ENCODE peak calls at places on chromosomes 2 and 18, in six cellular contexts. L is WERI-Rb-1, U is T-cell, B is left ventricle myocardium inferior, P is aorta, O is AG04449. E is an unnamed sample.
A peak's percentile ranks its signal among the peaks of the same experiment; 100 is the strongest.

GRCh38 chr18:3132700-3133099 is 87.1 kb downstream of the MYOM1 start:
- DNase-seq in U (no peak), B (no peak), P (no peak), L (no peak), O (no peak), E (no peak)

GRCh38 chr2:232444409-232445148 is 11.4 kb upstream of the ALPI start:
- DNase-seq in O (no peak), B (peak; percentile 17), L (peak; percentile 75), P (no peak), U (peak; percentile 46), E (peak; percentile 63)

GRCh38 chr2:140256080-140256479 is 1475.9 kb upstream of the NXPH2 start:
- DNase-seq in O (no peak), B (no peak), U (no peak), P (no peak), L (no peak), E (no peak)

GRCh38 chr2:226413498-226414130 is 386.0 kb downstream of the IRS1 start:
- DNase-seq in L (no peak), U (no peak), P (no peak), O (no peak), B (no peak), E (no peak)

GRCh38 chr2:71545572-71546274 is 92.4 kb downstream of the DYSF start:
- DNase-seq in B (peak; percentile 50), L (peak; percentile 81), P (peak; percentile 58), U (peak; percentile 24), O (no peak), E (peak; percentile 14)

GRCh38 chr2:219362524-219363164 is 25.1 kb downstream of the DNPEP start:
- DNase-seq in U (no peak), O (peak; percentile 91), P (peak; percentile 88), L (no peak), B (peak; percentile 61), E (no peak)

GRCh38 chr18:48031641-48032040 is 101.2 kb upstream of the SMAD2 start:
- DNase-seq in P (no peak), B (no peak), L (peak; percentile 10), O (no peak), U (no peak), E (no peak)

GRCh38 chr18:60624207-60624606 is 251.6 kb upstream of the MC4R start:
- DNase-seq in O (no peak), U (no peak), L (no peak), P (no peak), B (no peak), E (no peak)

GRCh38 chr18:6610436-6610835 is 119.1 kb upstream of the ARHGAP28 start:
- DNase-seq in O (no peak), B (no peak), L (no peak), P (no peak), U (no peak), E (no peak)

GRCh38 chr2:217751192-217751591 is 251.6 kb downstream of the TNS1 start:
- DNase-seq in P (no peak), B (no peak), L (no peak), U (no peak), O (no peak), E (no peak)

GRCh38 chr2:1563943-1564342 is 150.7 kb downstream of the TPO start:
- DNase-seq in B (no peak), U (no peak), L (no peak), O (no peak), P (no peak), E (no peak)

GRCh38 chr2:239599299-239599698 is 198.5 kb upstream of the HDAC4 start:
- DNase-seq in B (no peak), L (no peak), O (no peak), U (no peak), P (peak; percentile 24), E (no peak)

GRCh38 chr2:126175222-126175621 is 480.7 kb upstream of the GYPC start:
- DNase-seq in U (no peak), B (no peak), O (no peak), L (no peak), P (no peak), E (no peak)

GRCh38 chr2:239143858-239144712 is 256.7 kb downstream of the HDAC4 start:
- DNase-seq in P (no peak), O (no peak), L (peak; percentile 40), U (peak; percentile 25), B (no peak), E (no peak)

GRCh38 chr2:235032949-235033348 is 81.1 kb downstream of the SH3BP4 start:
- DNase-seq in B (no peak), U (no peak), O (no peak), P (no peak), L (no peak), E (no peak)

GRCh38 chr18:48832961-48833700 is 117.6 kb downstream of the SMAD7 start:
- DNase-seq in B (peak; percentile 39), U (no peak), P (peak; percentile 89), L (peak; percentile 75), O (no peak), E (no peak)

GRCh38 chr2:74206180-74206688 is 7.8 kb downstream of the MTHFD2 start:
- DNase-seq in O (no peak), L (peak; percentile 72), U (no peak), P (no peak), B (no peak), E (peak; percentile 80)

GRCh38 chr2:235937526-235937925 is 230.7 kb downstream of the GBX2 start:
- DNase-seq in U (no peak), O (no peak), P (no peak), L (no peak), B (no peak), E (no peak)

GRCh38 chr18:31877900-31878299 is 65.0 kb downstream of the TRAPPC8 start:
- DNase-seq in L (no peak), U (no peak), P (no peak), O (no peak), B (no peak), E (no peak)

GRCh38 chr2:181300600-181301291 is 156.4 kb upstream of the ITGA4 start:
- DNase-seq in P (no peak), O (no peak), L (no peak), B (no peak), U (peak; percentile 46), E (no peak)

GRCh38 chr2:38269421-38269820 is 107.7 kb downstream of the ATL2 start:
- DNase-seq in U (no peak), B (no peak), O (no peak), P (no peak), L (no peak), E (no peak)

E was measured in stimulated activated effector memory CD8-positive, alpha-beta T cell treated with anti-CD3 and anti-CD28 coated beads, Interleukin-12 subunit alpha, Interleukin-12 subunit beta, amount 100 ng/mL, for 72 hours.